ENCODE peak calls at places on chromosomes 16 and 17, in six cellular contexts. H, A, I, F, Y and B are unnamed samples.

GRCh38 chr16:10840703-10841102 is 22.1 kb upstream of the TVP23A start:
- DNase-seq in H (no peak), A (no peak), I (no peak), F (no peak), Y (no peak), B (no peak)

GRCh38 chr17:14201595-14201994 is 35.1 kb downstream of the CDRT15 start:
- DNase-seq in H (no peak), A (no peak), I (no peak), F (no peak), Y (no peak), B (no peak)

GRCh38 chr17:28507567-28508195 is 1.5 kb downstream of the FOXN1 start:
- DNase-seq in H (no peak), A (no peak), I (no peak), F (no peak), Y (peak), B (no peak)

GRCh38 chr17:416293-417206 is 63.9 kb upstream of the RPH3AL start:
- DNase-seq in H (no peak), A (no peak), I (no peak), F (peak), Y (no peak), B (no peak)

GRCh38 chr16:51759329-51759728 is 608.3 kb upstream of the SALL1 start:
- DNase-seq in H (no peak), A (no peak), I (no peak), F (no peak), Y (no peak), B (no peak)

GRCh38 chr17:61352408-61352770 is 47.3 kb upstream of the TBX2 start:
- DNase-seq in H (no peak), A (no peak), I (no peak), F (no peak), Y (no peak), B (no peak)

GRCh38 chr17:79777844-79778503 is at the start of gene CBX2:
- DNase-seq in H (no peak), A (peak), I (peak), F (peak), Y (peak), B (no peak)

GRCh38 chr16:83271123-83271522 is 536.7 kb upstream of the HSBP1 start:
- DNase-seq in H (no peak), A (no peak), I (no peak), F (no peak), Y (no peak), B (no peak)

GRCh38 chr17:75308732-75309629 is 19.7 kb upstream of the SLC25A19 start:
- DNase-seq in H (no peak), A (no peak), I (no peak), F (no peak), Y (no peak), B (no peak)

GRCh38 chr16:50304467-50305440 is 38.4 kb downstream of the ADCY7 start:
- DNase-seq in H (no peak), A (peak), I (no peak), F (no peak), Y (no peak), B (no peak)

GRCh38 chr17:70314096-70314495 is 144.8 kb downstream of the KCNJ2 start:
- DNase-seq in H (no peak), A (no peak), I (no peak), F (no peak), Y (no peak), B (no peak)

GRCh38 chr17:9498490-9498889 is 77.1 kb downstream of the STX8 start:
- DNase-seq in H (no peak), A (no peak), I (no peak), F (no peak), Y (no peak), B (no peak)

GRCh38 chr17:9003355-9004131 is 17.8 kb upstream of the NTN1 start:
- DNase-seq in H (no peak), A (no peak), I (no peak), F (no peak), Y (no peak), B (no peak)

GRCh38 chr16:46922239-46922638 is 38.1 kb downstream of the GPT2 start:
- DNase-seq in H (no peak), A (no peak), I (no peak), F (no peak), Y (no peak), B (no peak)

DNA sequence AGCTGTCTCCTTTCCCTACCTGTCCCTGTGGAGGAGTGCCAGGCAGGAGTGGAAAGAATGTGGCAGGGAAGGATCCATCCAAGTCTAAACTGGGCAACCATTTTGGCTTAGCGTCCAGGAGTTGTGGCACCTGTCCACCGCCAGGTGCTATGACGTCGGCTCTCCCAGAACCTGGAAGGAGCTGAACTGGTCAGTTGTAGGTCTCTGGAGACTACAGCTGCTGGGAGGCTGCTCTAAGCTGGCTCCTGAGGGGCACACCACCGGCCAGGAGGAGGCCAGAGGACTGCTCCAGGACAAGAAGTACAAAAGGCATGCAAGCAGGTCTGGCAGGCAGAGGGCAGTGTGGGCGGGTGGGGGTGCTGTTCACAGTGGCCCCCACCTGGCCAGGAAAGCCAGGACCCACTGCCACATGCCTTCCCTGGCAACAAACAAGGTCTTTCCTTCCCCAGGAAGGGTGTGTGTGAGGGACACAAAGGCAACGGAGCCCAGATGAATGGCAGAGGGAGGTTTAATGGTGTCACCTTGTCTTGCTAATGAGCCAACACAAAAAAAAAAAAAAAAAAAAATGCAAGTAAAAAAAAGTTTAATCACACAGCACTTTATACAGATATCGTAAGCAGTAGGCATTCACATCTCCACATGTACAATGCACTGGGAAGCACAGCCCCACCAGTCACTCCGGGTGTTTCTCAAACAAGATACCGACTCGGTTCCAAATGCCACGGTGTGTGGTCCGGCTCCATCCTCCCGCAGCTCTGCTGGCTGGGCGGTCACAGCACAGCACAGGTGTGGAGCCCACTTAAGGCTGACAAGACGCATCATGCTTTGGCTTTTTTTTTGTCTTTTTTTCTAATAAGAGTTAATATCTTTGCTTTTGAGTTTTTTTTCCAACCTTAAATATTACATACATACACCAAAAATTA is 4.8 kb downstream of the SPHK1 start:
- DNase-seq in H (no peak), A (no peak), I (no peak), F (no peak), Y (peak), B (no peak)
- TF ChIP-seq CTCF in H (no peak), A (no peak), I (no peak), F (peak), Y (peak), B (no peak)

GRCh38 chr17:56723471-56723870 is 110.2 kb downstream of the C17orf67 start:
- DNase-seq in H (no peak), A (no peak), I (no peak), F (no peak), Y (no peak), B (no peak)

GRCh38 chr17:56718515-56718914 is 115.2 kb downstream of the C17orf67 start:
- DNase-seq in H (no peak), A (no peak), I (no peak), F (peak), Y (no peak), B (no peak)

GRCh38 chr17:56715613-56716357 is 117.9 kb downstream of the C17orf67 start:
- DNase-seq in H (peak), A (peak), I (peak), F (peak), Y (peak), B (peak)

DNA sequence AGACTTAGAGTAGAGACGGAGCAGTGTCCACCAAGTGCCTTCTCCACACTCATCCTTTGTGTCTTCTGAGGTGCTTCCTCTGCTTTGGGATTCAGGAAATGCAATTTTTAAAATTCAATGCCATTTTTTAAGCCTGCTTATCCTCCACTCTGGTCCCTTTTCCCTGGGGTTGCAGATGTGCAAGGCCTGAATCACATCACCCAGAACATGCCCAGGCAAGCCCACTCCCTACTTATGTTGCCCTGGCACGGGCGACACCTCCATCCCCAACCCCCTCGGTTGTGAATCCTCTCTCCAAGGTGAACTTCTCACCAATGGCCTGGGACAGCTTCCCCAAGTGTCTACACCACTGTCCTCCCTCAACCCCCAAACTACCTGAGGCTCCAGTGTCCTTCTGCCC is 116.2 kb downstream of the C17orf67 start:
- DNase-seq in H (no peak), A (no peak), I (no peak), F (no peak), Y (peak), B (no peak)
- H3K4me3 ChIP-seq in H (no peak), A (no peak), I (no peak), F (no peak), Y (no peak), B (no peak)

GRCh38 chr16:67543036-67543435 is 14.4 kb downstream of the RIPOR1 start:
- DNase-seq in H (no peak), A (no peak), I (no peak), F (no peak), Y (no peak), B (no peak)

GRCh38 chr16:67544844-67545664 is 16.4 kb downstream of the RIPOR1 start:
- DNase-seq in H (no peak), A (no peak), I (no peak), F (peak), Y (no peak), B (no peak)

GRCh38 chr16:67545665-67546024 is 16.7 kb upstream of the CTCF start:
- DNase-seq in H (no peak), A (no peak), I (peak), F (no peak), Y (no peak), B (no peak)

GRCh38 chr16:67543582-67543981 is 15.0 kb downstream of the RIPOR1 start:
- DNase-seq in H (no peak), A (no peak), I (no peak), F (no peak), Y (no peak), B (no peak)

DNA sequence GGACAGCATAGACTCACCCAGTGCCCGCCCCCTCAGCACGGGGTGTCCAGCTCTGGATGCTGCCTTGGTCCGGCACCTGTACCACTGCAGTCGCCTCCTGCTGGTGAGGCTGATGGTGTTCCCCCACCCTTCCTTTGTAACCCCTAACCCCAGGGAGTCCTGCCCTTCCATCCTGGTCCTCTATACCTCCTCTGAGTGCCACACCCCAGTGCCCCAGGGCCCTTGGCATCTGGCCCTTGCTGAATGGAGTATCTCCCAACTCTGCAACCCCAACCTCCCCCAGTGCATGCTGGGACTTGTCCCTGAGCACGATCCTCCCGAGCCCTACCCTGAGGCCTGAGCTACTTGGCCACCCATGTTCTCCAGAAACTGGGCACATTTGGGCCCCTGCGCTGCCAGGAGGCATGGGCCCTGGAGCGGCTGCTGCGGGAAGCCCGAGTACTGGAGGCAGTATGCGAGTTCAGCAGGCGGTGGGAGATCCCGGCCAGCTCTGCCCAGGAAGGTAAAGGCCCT is 15.8 kb downstream of the RIPOR1 start:
- DNase-seq in H (no peak), A (no peak), I (peak), F (no peak), Y (peak), B (no peak)
- TF ChIP-seq CTCF in H (no peak), A (no peak), I (no peak), F (peak), Y (peak), B (no peak)

GRCh38 chr16:71526111-71526998 is at the start of gene CHST4:
- DNase-seq in H (no peak), A (peak), I (no peak), F (peak), Y (peak), B (no peak)

GRCh38 chr16:71528863-71529262 is 2.6 kb downstream of the CHST4 start:
- DNase-seq in H (no peak), A (no peak), I (no peak), F (no peak), Y (no peak), B (no peak)

GRCh38 chr16:71524566-71525553 is 1.4 kb upstream of the CHST4 start:
- DNase-seq in H (no peak), A (no peak), I (no peak), F (no peak), Y (peak), B (no peak)

GRCh38 chr16:71528257-71528656 is 2.0 kb downstream of the CHST4 start:
- DNase-seq in H (no peak), A (no peak), I (no peak), F (no peak), Y (no peak), B (no peak)
- H3K4me3 ChIP-seq in H (no peak), A (no peak), I (no peak), F (no peak), Y (no peak), B (no peak)

GRCh38 chr16:84699147-84699711 is 571 bp upstream of the USP10 start:
- DNase-seq in H (no peak), A (no peak), I (no peak), F (no peak), Y (peak), B (no peak)

GRCh38 chr16:84700518-84701277 is 898 bp downstream of the USP10 start:
- DNase-seq in H (no peak), A (no peak), I (no peak), F (peak), Y (peak), B (no peak)

GRCh38 chr16:84703671-84704070 is 3.9 kb downstream of the USP10 start:
- DNase-seq in H (no peak), A (no peak), I (no peak), F (no peak), Y (no peak), B (no peak)

GRCh38 chr16:84704253-84704652 is 4.5 kb downstream of the USP10 start:
- DNase-seq in H (no peak), A (no peak), I (no peak), F (no peak), Y (no peak), B (no peak)

DNA sequence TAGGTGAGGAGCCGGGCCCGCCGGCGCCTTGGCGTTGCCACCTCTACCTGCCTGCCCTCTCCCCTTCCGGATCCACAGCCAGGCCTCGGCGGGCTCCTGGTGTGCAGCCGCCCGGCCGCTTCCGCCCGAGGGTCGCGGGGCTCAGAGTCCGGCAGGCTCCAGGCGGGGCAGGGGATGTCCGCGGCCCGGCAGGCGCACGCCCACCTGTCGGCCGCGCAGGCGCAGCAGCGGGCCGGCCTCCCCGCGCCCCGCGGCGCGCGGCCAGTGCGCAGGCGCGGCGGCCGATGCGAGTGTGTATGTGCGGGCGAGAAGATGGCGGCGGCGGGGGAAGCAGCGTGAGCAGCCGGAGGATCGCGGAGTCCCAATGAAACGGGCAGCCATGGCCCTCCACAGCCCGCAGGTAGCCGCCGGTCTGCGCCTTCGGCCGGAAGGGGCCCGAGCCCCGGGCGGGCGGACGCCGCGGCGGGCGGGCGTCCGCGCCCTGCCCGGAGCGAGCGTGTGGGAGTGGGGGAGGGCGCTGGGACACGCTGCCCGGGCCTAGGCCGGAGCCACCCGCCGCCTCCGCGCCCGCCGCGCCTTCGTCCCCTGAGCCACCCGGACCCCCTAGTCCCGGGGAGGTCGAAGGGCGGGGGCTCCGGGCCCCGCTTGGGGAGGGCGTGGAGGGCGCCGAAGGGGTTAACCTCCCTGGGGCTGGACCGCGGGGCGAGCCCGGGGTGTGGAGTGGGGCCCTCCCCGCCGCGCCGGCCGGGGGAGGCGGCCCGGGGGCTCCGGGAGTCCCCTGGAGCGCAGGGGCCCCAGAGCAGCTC is at the start of gene USP10:
- DNase-seq in H (peak), A (peak), I (peak), F (peak), Y (peak), B (no peak)
- TF ChIP-seq CTCF in H (no peak), A (peak), I (no peak), F (no peak), Y (no peak), B (no peak)

DNA sequence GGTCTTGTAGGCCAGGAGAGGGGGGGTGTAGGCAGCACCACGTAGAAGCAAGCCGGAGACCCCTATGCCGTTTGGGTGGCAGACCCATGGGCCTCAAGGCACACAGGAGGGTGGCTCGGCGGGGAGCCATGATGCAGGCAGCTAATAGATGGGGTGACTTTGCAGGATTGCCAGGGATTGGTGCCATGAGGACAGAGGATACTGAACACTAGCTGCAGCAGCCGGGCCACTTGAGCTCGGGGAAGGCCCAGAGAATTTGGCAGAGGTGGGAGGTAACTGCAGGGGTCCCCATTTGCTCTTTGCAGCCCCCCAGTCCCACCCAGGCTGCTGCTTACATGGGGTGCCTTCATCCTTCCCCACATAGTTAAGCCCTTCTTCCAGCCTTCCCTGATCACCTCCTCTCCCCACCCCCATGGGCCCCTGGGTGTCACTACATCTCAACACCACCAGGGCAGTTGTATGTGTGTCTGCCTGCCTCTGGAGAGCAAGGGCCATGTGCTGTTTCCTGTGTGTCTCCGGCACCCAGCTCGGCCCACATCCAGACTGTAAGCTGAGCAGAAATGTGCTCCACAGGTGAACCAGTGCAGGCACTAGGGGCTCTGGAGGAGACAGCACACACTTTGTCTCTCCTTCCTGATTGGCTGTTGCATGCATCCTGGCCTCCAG is 52.1 kb downstream of the SREBF1 start:
- DNase-seq in H (no peak), A (no peak), I (no peak), F (peak), Y (no peak), B (peak)
- H3K4me3 ChIP-seq in H (no peak), A (no peak), I (no peak), F (peak), Y (no peak), B (no peak)